ENCODE peak calls at places on chromosomes 13 and 19, in eight cellular contexts. R is CD4-positive, alpha-beta memory T cell; Q is AG09309; J is A673; Z is adipocyte; M is thoracic aorta; Y is trophoblast cell; E is CD8-positive, alpha-beta T cell. O is an unnamed sample.

GRCh38 chr19:18230941-18231734 is 4.9 kb upstream of the PDE4C start:
- DNase-seq in R (no peak), Q (no peak), J (no peak), Z (no peak), M (no peak), Y (no peak), E (no peak), O (no peak)

GRCh38 chr13:79936368-79937136 is 404.4 kb downstream of the SPRY2 start:
- DNase-seq in R (no peak), Q (peak), J (peak), Z (peak), M (peak), Y (peak), E (no peak), O (peak)

GRCh38 chr19:5048727-5049553 is 80.0 kb downstream of the KDM4B start:
- DNase-seq in R (no peak), Q (no peak), J (peak), Z (peak), M (peak), Y (no peak), E (no peak), O (no peak)

GRCh38 chr13:111216166-111216960 is 101.3 kb downstream of the ARHGEF7 start:
- DNase-seq in R (no peak), Q (no peak), J (peak), Z (no peak), M (no peak), Y (peak), E (peak), O (no peak)

GRCh38 chr13:110351636-110352420 is 44.7 kb downstream of the COL4A2 start:
- DNase-seq in R (no peak), Q (no peak), J (no peak), Z (no peak), M (no peak), Y (no peak), E (no peak), O (no peak)

GRCh38 chr13:29693297-29693945 is 97.9 kb upstream of the SLC7A1 start:
- DNase-seq in R (no peak), Q (no peak), J (no peak), Z (no peak), M (no peak), Y (peak), E (no peak), O (no peak)

GRCh38 chr19:35068941-35069634 is 27.6 kb downstream of the HPN start:
- DNase-seq in R (no peak), Q (no peak), J (no peak), Z (no peak), M (no peak), Y (no peak), E (no peak), O (no peak)

GRCh38 chr19:14475251-14476073 is at the start of gene PTGER1:
- DNase-seq in R (peak), Q (no peak), J (peak), Z (peak), M (no peak), Y (peak), E (no peak), O (no peak)

GRCh38 chr13:27622102-27622820 is 569 bp downstream of the POLR1D start:
- DNase-seq in R (no peak), Q (no peak), J (peak), Z (peak), M (no peak), Y (peak), E (no peak), O (no peak)

GRCh38 chr19:18939922-18940775 is 868 bp downstream of the HOMER3 start:
- DNase-seq in R (no peak), Q (no peak), J (peak), Z (peak), M (no peak), Y (peak), E (no peak), O (no peak)

GRCh38 chr19:51407631-51408131 is 9.8 kb downstream of the SIGLEC10 start:
- DNase-seq in R (no peak), Q (no peak), J (no peak), Z (peak), M (no peak), Y (no peak), E (no peak), O (no peak)

GRCh38 chr13:25170554-25171107 is 1.5 kb downstream of the AMER2 start:
- DNase-seq in R (no peak), Q (no peak), J (peak), Z (peak), M (no peak), Y (peak), E (no peak), O (no peak)

GRCh38 chr13:107650081-107650701 is 565.1 kb downstream of the LIG4 start:
- DNase-seq in R (no peak), Q (no peak), J (peak), Z (peak), M (no peak), Y (peak), E (no peak), O (no peak)

GRCh38 chr19:29843180-29844051 is 31.6 kb downstream of the CCNE1 start:
- DNase-seq in R (peak), Q (no peak), J (no peak), Z (peak), M (no peak), Y (peak), E (no peak), O (no peak)

GRCh38 chr13:110699148-110700145 is 6.5 kb downstream of the CARS2 start:
- DNase-seq in R (no peak), Q (no peak), J (no peak), Z (no peak), M (no peak), Y (no peak), E (no peak), O (no peak)

GRCh38 chr13:28478127-28478526 is 16.8 kb downstream of the FLT1 start:
- DNase-seq in R (no peak), Q (no peak), J (no peak), Z (peak), M (no peak), Y (no peak), E (no peak), O (no peak)

GRCh38 chr19:31276831-31277230 is 72.4 kb downstream of the TSHZ3 start:
- DNase-seq in R (no peak), Q (no peak), J (no peak), Z (no peak), M (no peak), Y (no peak), E (no peak), O (no peak)

GRCh38 chr13:41813426-41813825 is 147.5 kb downstream of the VWA8 start:
- DNase-seq in R (no peak), Q (no peak), J (no peak), Z (peak), M (no peak), Y (peak), E (no peak), O (no peak)

GRCh38 chr19:16920816-16921529 is 32.2 kb downstream of the F2RL3 start:
- DNase-seq in R (no peak), Q (peak), J (peak), Z (peak), M (no peak), Y (peak), E (no peak), O (peak)

GRCh38 chr13:106756446-106756845 is 188.5 kb upstream of the ARGLU1 start:
- DNase-seq in R (no peak), Q (no peak), J (no peak), Z (no peak), M (no peak), Y (no peak), E (no peak), O (no peak)

GRCh38 chr13:49935171-49936084 is 712 bp downstream of the SPRYD7 start:
- DNase-seq in R (peak), Q (no peak), J (peak), Z (peak), M (no peak), Y (peak), E (no peak), O (no peak)

GRCh38 chr13:46526763-46527162 is 26.2 kb upstream of the LRCH1 start:
- DNase-seq in R (no peak), Q (no peak), J (no peak), Z (no peak), M (no peak), Y (no peak), E (no peak), O (no peak)

GRCh38 chr13:112703449-112703848 is 13.6 kb downstream of the ATP11A start:
- DNase-seq in R (no peak), Q (no peak), J (no peak), Z (no peak), M (no peak), Y (no peak), E (no peak), O (no peak)

GRCh38 chr13:20127563-20128458 is 33.0 kb downstream of the GJA3 start:
- DNase-seq in R (no peak), Q (no peak), J (peak), Z (peak), M (no peak), Y (peak), E (no peak), O (no peak)
- H3K4me3 ChIP-seq in R (peak), Q (peak), J (peak), Z (peak), M (peak), Y (peak), E (peak), O (peak)

GRCh38 chr19:49585023-49585422 is 3.9 kb downstream of the PRRG2 start:
- DNase-seq in R (no peak), Q (no peak), J (no peak), Z (no peak), M (no peak), Y (no peak), E (no peak), O (no peak)
- H3K4me3 ChIP-seq in R (no peak), Q (no peak), J (no peak), Z (no peak), M (no peak), Y (no peak), E (no peak), O (no peak)

GRCh38 chr19:13097331-13098258 is 5.1 kb downstream of the LYL1 start:
- DNase-seq in R (peak), Q (no peak), J (no peak), Z (no peak), M (no peak), Y (no peak), E (no peak), O (no peak)

GRCh38 chr19:13095934-13096890 is 6.4 kb downstream of the LYL1 start:
- DNase-seq in R (peak), Q (no peak), J (no peak), Z (no peak), M (no peak), Y (peak), E (no peak), O (no peak)

GRCh38 chr19:13095393-13095784 is 7.3 kb downstream of the LYL1 start:
- DNase-seq in R (peak), Q (no peak), J (no peak), Z (no peak), M (no peak), Y (no peak), E (no peak), O (no peak)

GRCh38 chr19:13098291-13099072 is 4.2 kb downstream of the LYL1 start:
- DNase-seq in R (peak), Q (no peak), J (peak), Z (no peak), M (no peak), Y (peak), E (no peak), O (no peak)

GRCh38 chr19:13096968-13097330 is 5.7 kb downstream of the LYL1 start:
- DNase-seq in R (peak), Q (no peak), J (no peak), Z (no peak), M (no peak), Y (no peak), E (no peak), O (no peak)
- H3K4me3 ChIP-seq in R (no peak), Q (no peak), J (no peak), Z (no peak), M (peak), Y (no peak), E (no peak), O (no peak)

GRCh38 chr19:2095338-2095938 is 688 bp downstream of the MOB3A start:
- DNase-seq in R (peak), Q (no peak), J (no peak), Z (no peak), M (no peak), Y (peak), E (no peak), O (no peak)

GRCh38 chr19:2084993-2085720 is 11.0 kb downstream of the MOB3A start:
- DNase-seq in R (peak), Q (no peak), J (peak), Z (peak), M (no peak), Y (peak), E (peak), O (no peak)

GRCh38 chr19:2089001-2089711 is 7.0 kb downstream of the MOB3A start:
- DNase-seq in R (no peak), Q (no peak), J (no peak), Z (no peak), M (no peak), Y (peak), E (no peak), O (peak)

GRCh38 chr19:2087621-2088100 is 8.5 kb downstream of the MOB3A start:
- DNase-seq in R (no peak), Q (no peak), J (no peak), Z (no peak), M (no peak), Y (no peak), E (no peak), O (no peak)

GRCh38 chr19:2089727-2090053 is 6.4 kb downstream of the MOB3A start:
- DNase-seq in R (no peak), Q (no peak), J (no peak), Z (no peak), M (no peak), Y (no peak), E (no peak), O (no peak)
- H3K4me3 ChIP-seq in R (no peak), Q (no peak), J (no peak), Z (no peak), M (peak), Y (no peak), E (peak), O (no peak)

O was measured in skeletal muscle cell.